ENCODE peak calls at places on chromosomes 5 and 9, in five cellular contexts. R is astrocyte of the spinal cord, O is fibroblast of pulmonary artery, I is cardiac fibroblast, X is epithelial cell of proximal tubule. D is an unnamed sample.

GRCh38 chr5:55064523-55064922 is 37.9 kb upstream of the GZMA start:
- DNase-seq in R (no peak), O (no peak), I (no peak), X (no peak), D (no peak)

GRCh38 chr5:27472000-27472763 is 433.8 kb upstream of the CDH9 start:
- DNase-seq in R (peak), O (peak), I (peak), X (no peak), D (peak)

GRCh38 chr5:172830876-172831662 is 3.0 kb upstream of the ERGIC1 start:
- DNase-seq in R (peak), O (peak), I (peak), X (no peak), D (peak)

GRCh38 chr5:39231705-39232525 is 12.6 kb upstream of the FYB1 start:
- DNase-seq in R (peak), O (peak), I (peak), X (no peak), D (no peak)

GRCh38 chr9:36772449-36773370 is 200.0 kb downstream of the MELK start:
- DNase-seq in R (peak), O (peak), I (peak), X (no peak), D (no peak)

GRCh38 chr9:132985489-132985888 is 7.0 kb downstream of the GFI1B start:
- DNase-seq in R (no peak), O (no peak), I (no peak), X (no peak), D (no peak)

GRCh38 chr5:160787247-160787646 is 64.8 kb downstream of the ATP10B start:
- DNase-seq in R (no peak), O (peak), I (no peak), X (no peak), D (no peak)

GRCh38 chr9:70340572-70340971 is 73.9 kb downstream of the KLF9 start:
- DNase-seq in R (peak), O (peak), I (peak), X (no peak), D (no peak)

GRCh38 chr9:33750839-33751339 is 44.5 kb upstream of the PRSS3 start:
- DNase-seq in R (no peak), O (no peak), I (no peak), X (no peak), D (no peak)

GRCh38 chr5:40877371-40877988 is 31.8 kb upstream of the C7 start:
- DNase-seq in R (no peak), O (no peak), I (no peak), X (no peak), D (no peak)

GRCh38 chr9:102840356-102840755 is 154.8 kb upstream of the CYLC2 start:
- DNase-seq in R (peak), O (no peak), I (peak), X (no peak), D (no peak)

GRCh38 chr9:96491079-96491879 is 41.3 kb downstream of the HABP4 start:
- DNase-seq in R (peak), O (peak), I (no peak), X (no peak), D (no peak)

GRCh38 chr5:158639876-158640570 is 459.7 kb downstream of the EBF1 start:
- DNase-seq in R (no peak), O (peak), I (peak), X (no peak), D (peak)

GRCh38 chr9:16062542-16063240 is 509.8 kb downstream of the CCDC171 start:
- DNase-seq in R (peak), O (peak), I (peak), X (peak), D (peak)

GRCh38 chr5:115524199-115524598 is 20.4 kb downstream of the FEM1C start:
- DNase-seq in R (no peak), O (no peak), I (no peak), X (no peak), D (no peak)

GRCh38 chr5:80738466-80738865 is 83.7 kb upstream of the DHFR start:
- DNase-seq in R (no peak), O (no peak), I (no peak), X (no peak), D (no peak)

GRCh38 chr5:103605277-103605676 is 42.7 kb upstream of the NUDT12 start:
- DNase-seq in R (no peak), O (no peak), I (no peak), X (no peak), D (no peak)

GRCh38 chr5:176533894-176534611 is 3.1 kb downstream of the RNF44 start:
- DNase-seq in R (no peak), O (no peak), I (peak), X (no peak), D (no peak)

GRCh38 chr5:401216-402034 is 41.6 kb upstream of the EXOC3 start:
- DNase-seq in R (no peak), O (no peak), I (no peak), X (no peak), D (no peak)

GRCh38 chr5:42487077-42487476 is 63.8 kb downstream of the GHR start:
- DNase-seq in R (no peak), O (no peak), I (no peak), X (no peak), D (no peak)

GRCh38 chr5:173639-174600 is 17.4 kb upstream of the LRRC14B start:
- DNase-seq in R (no peak), O (no peak), I (no peak), X (no peak), D (no peak)

GRCh38 chr5:103829585-103829984 is 267.0 kb upstream of the NUDT12 start:
- DNase-seq in R (no peak), O (no peak), I (no peak), X (no peak), D (no peak)

GRCh38 chr9:37859043-37859442 is 44.9 kb downstream of the SLC25A51 start:
- DNase-seq in R (peak), O (peak), I (peak), X (no peak), D (peak)

GRCh38 chr5:180532268-180532667 is 38.1 kb downstream of the CNOT6 start:
- DNase-seq in R (no peak), O (no peak), I (no peak), X (no peak), D (no peak)

GRCh38 chr9:125486576-125486975 is 220.4 kb downstream of the MAPKAP1 start:
- DNase-seq in R (no peak), O (no peak), I (no peak), X (no peak), D (peak)

GRCh38 chr5:81756016-81756415 is 5.1 kb upstream of the SSBP2 start:
- DNase-seq in R (no peak), O (peak), I (peak), X (no peak), D (no peak)

GRCh38 chr9:99296375-99296951 is 74.4 kb downstream of the SEC61B start:
- DNase-seq in R (no peak), O (no peak), I (no peak), X (no peak), D (no peak)

GRCh38 chr5:154176191-154176590 is 14.3 kb upstream of the GALNT10 start:
- DNase-seq in R (peak), O (peak), I (peak), X (no peak), D (no peak)

GRCh38 chr5:104903941-104904340 is 1341.4 kb upstream of the NUDT12 start:
- DNase-seq in R (no peak), O (no peak), I (no peak), X (no peak), D (no peak)

DNA sequence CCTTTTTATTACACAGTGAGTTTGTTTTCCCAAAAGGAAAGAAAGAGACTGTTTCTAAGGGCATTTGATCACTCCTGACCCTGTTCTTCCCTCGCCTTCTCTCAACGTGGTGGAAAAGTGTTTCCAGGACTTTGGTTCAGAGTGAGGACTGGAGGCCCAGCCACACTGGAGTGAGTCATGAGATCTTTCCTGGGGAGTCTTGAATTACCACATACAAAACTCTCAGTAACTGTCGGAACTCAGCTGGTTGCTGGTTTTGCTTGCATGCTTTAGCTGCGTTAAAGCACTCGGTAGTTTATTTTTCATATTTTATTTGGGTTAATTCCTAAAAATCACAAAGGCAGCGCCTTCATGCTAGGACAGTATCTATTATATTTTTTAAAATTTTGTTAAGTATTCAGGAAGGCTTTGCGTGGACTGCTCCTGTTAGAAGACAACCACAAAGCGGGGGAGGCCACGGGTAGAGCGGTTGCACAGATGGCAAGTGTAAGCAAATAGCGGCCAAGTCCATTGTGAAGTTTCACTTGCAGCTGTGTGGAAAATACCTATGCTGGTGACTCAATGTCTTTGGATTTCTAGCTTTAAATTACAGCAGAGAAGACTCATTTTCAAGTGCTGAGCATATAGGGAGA is 77.7 kb downstream of the ARSB start:
- DNase-seq in R (peak), O (peak), I (peak), X (no peak), D (peak)
- H3K4me3 ChIP-seq in R (no peak), O (peak), I (no peak), X (no peak), D (peak)

GRCh38 chr9:137679695-137680305 is 61.0 kb downstream of the EHMT1 start:
- DNase-seq in R (no peak), O (no peak), I (no peak), X (no peak), D (no peak)

GRCh38 chr9:137678202-137678601 is 59.4 kb downstream of the EHMT1 start:
- DNase-seq in R (no peak), O (no peak), I (no peak), X (no peak), D (no peak)

GRCh38 chr9:137676998-137677397 is 58.2 kb downstream of the EHMT1 start:
- DNase-seq in R (no peak), O (no peak), I (no peak), X (no peak), D (no peak)

GRCh38 chr9:137680445-137681358 is 61.9 kb downstream of the EHMT1 start:
- DNase-seq in R (no peak), O (peak), I (no peak), X (no peak), D (no peak)

GRCh38 chr9:137679249-137679648 is 60.4 kb downstream of the EHMT1 start:
- DNase-seq in R (no peak), O (no peak), I (no peak), X (no peak), D (no peak)
- TF ChIP-seq CTCF in R (no peak), O (no peak), I (no peak), X (no peak), D (no peak)

GRCh38 chr5:137564475-137564961 is 65.4 kb upstream of the SPOCK1 start:
- DNase-seq in R (peak), O (peak), I (peak), X (peak), D (no peak)

GRCh38 chr5:137567226-137567625 is 68.1 kb upstream of the SPOCK1 start:
- DNase-seq in R (no peak), O (no peak), I (no peak), X (no peak), D (no peak)

GRCh38 chr5:137566780-137567179 is 67.7 kb upstream of the SPOCK1 start:
- DNase-seq in R (no peak), O (no peak), I (no peak), X (no peak), D (no peak)

GRCh38 chr5:137565450-137565849 is 66.3 kb upstream of the SPOCK1 start:
- DNase-seq in R (peak), O (peak), I (peak), X (no peak), D (peak)

GRCh38 chr5:137566118-137566541 is 67.0 kb upstream of the SPOCK1 start:
- DNase-seq in R (peak), O (peak), I (no peak), X (no peak), D (no peak)
- H3K4me3 ChIP-seq in R (no peak), O (no peak), I (no peak), X (no peak), D (no peak)

GRCh38 chr9:131203438-131204219 is 72.7 kb downstream of the FAM78A start:
- DNase-seq in R (no peak), O (no peak), I (no peak), X (no peak), D (no peak)
- TF ChIP-seq CTCF in R (peak), O (peak), I (peak), X (peak), D (peak)

GRCh38 chr9:4143951-4144717 is 155.7 kb downstream of the GLIS3 start:
- DNase-seq in R (peak), O (no peak), I (peak), X (no peak), D (peak)
- H3K4me3 ChIP-seq in R (no peak), O (no peak), I (peak), X (peak), D (no peak)

DNA sequence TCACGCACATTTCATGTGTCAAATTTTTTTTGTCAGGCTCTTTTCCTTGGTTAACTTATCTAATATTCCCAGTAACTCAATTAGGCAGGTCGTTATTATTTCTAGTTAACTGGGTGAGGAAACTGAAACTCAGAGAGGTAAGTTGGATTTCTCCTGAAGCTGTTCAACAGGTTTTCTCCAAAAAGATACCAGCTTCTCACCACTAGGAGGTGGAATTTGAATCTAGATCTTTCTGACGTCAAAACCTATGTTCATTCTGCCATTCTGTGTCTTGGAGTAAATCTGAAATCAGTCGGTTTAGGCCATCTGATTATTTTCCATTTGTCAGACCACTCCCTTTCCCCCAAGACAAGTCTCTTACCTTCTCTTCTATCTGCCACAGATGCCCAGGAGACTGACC is 572.9 kb downstream of the ACTL7B start:
- DNase-seq in R (peak), O (peak), I (peak), X (no peak), D (no peak)
- TF ChIP-seq CTCF in R (peak), O (peak), I (peak), X (peak), D (peak)

GRCh38 chr9:85738509-85738908 is 3.2 kb downstream of the AGTPBP1 start:
- DNase-seq in R (no peak), O (no peak), I (no peak), X (no peak), D (no peak)
- H3K4me3 ChIP-seq in R (no peak), O (no peak), I (no peak), X (no peak), D (no peak)

GRCh38 chr5:71454913-71455312 is 538 bp upstream of the BDP1 start:
- DNase-seq in R (no peak), O (no peak), I (no peak), X (no peak), D (no peak)

GRCh38 chr5:71456362-71456743 is 902 bp downstream of the BDP1 start:
- DNase-seq in R (no peak), O (no peak), I (no peak), X (no peak), D (no peak)

GRCh38 chr5:71457106-71457505 is 1.7 kb downstream of the BDP1 start:
- DNase-seq in R (no peak), O (no peak), I (no peak), X (no peak), D (no peak)

GRCh38 chr5:71452876-71453275 is 2.6 kb upstream of the BDP1 start:
- DNase-seq in R (no peak), O (no peak), I (no peak), X (no peak), D (no peak)

GRCh38 chr5:71455427-71456361 is at the start of gene BDP1:
- DNase-seq in R (peak), O (peak), I (peak), X (peak), D (peak)
- TF ChIP-seq CTCF in R (no peak), O (peak), I (peak), X (peak), D (peak)

D was measured in foreskin fibroblast.